ENCODE peak calls at places on chromosomes 7 and 10, in eight cellular contexts. E, P, U, S, N, K, V and Z are unnamed samples. For H3K4me1, the result is how much of the 10 kb centered on the place peaks cover.

GRCh38 chr7:43758029-43758860 is at the start of gene BLVRA:
- DNase-seq in E (no peak), P (no peak), U (peak), S (peak), N (peak), K (peak), V (peak), Z (peak)

GRCh38 chr10:131694963-131695813 is 205.6 kb upstream of the PPP2R2D start:
- DNase-seq in E (no peak), P (no peak), U (peak), S (no peak), N (no peak), K (no peak), V (no peak), Z (no peak)

GRCh38 chr7:38625866-38626265 is 5.3 kb downstream of the AMPH start:
- DNase-seq in E (no peak), P (no peak), U (no peak), S (no peak), N (no peak), K (no peak), V (no peak), Z (no peak)

GRCh38 chr7:81416648-81417047 is 353.2 kb downstream of the HGF start:
- DNase-seq in E (no peak), P (no peak), U (no peak), S (no peak), N (no peak), K (no peak), V (no peak), Z (no peak)

GRCh38 chr10:63129888-63130287 is 3.2 kb upstream of the NRBF2 start:
- DNase-seq in E (peak), P (peak), U (no peak), S (no peak), N (no peak), K (no peak), V (no peak), Z (no peak)

GRCh38 chr7:134885967-134886352 is 100.3 kb upstream of the AGBL3 start:
- DNase-seq in E (peak), P (no peak), U (no peak), S (no peak), N (no peak), K (no peak), V (no peak), Z (no peak)

GRCh38 chr7:26193432-26194206 is 6.9 kb downstream of the HNRNPA2B1 start:
- DNase-seq in E (no peak), P (no peak), U (no peak), S (no peak), N (no peak), K (no peak), V (no peak), Z (no peak)

GRCh38 chr7:48089415-48089975 is 430 bp downstream of the UPP1 start:
- DNase-seq in E (no peak), P (no peak), U (peak), S (peak), N (peak), K (peak), V (no peak), Z (no peak)

GRCh38 chr7:114418117-114418516 is 3.5 kb downstream of the FOXP2 start:
- DNase-seq in E (no peak), P (no peak), U (no peak), S (no peak), N (no peak), K (no peak), V (no peak), Z (no peak)

GRCh38 chr7:137970263-137970975 is 31.5 kb downstream of the CREB3L2 start:
- DNase-seq in E (peak), P (no peak), U (peak), S (no peak), N (peak), K (peak), V (peak), Z (peak)

GRCh38 chr7:17492437-17492836 is 194.0 kb downstream of the AHR start:
- DNase-seq in E (no peak), P (no peak), U (no peak), S (no peak), N (no peak), K (no peak), V (no peak), Z (no peak)

GRCh38 chr10:61332506-61332905 is 120.7 kb downstream of the TMEM26 start:
- DNase-seq in E (no peak), P (no peak), U (no peak), S (no peak), N (no peak), K (no peak), V (no peak), Z (no peak)

GRCh38 chr7:28137471-28137870 is 43.1 kb downstream of the JAZF1 start:
- DNase-seq in E (no peak), P (no peak), U (no peak), S (no peak), N (no peak), K (no peak), V (no peak), Z (no peak)

GRCh38 chr7:130941322-130942210 is 207.6 kb upstream of the KLF14 start:
- DNase-seq in E (peak), P (no peak), U (no peak), S (peak), N (peak), K (peak), V (peak), Z (peak)

GRCh38 chr10:60735244-60735643 is 43.0 kb upstream of the CDK1 start:
- DNase-seq in E (no peak), P (no peak), U (no peak), S (no peak), N (no peak), K (peak), V (no peak), Z (no peak)

GRCh38 chr7:120272261-120272895 is 597 bp upstream of the KCND2 start:
- DNase-seq in E (peak), P (peak), U (no peak), S (peak), N (peak), K (no peak), V (no peak), Z (peak)

GRCh38 chr10:117370205-117370604 is 5.0 kb downstream of the PDZD8 start:
- DNase-seq in E (no peak), P (no peak), U (no peak), S (no peak), N (no peak), K (no peak), V (no peak), Z (peak)

GRCh38 chr10:119642556-119643111 is 8.5 kb upstream of the BAG3 start:
- DNase-seq in E (no peak), P (no peak), U (no peak), S (no peak), N (no peak), K (no peak), V (no peak), Z (no peak)

GRCh38 chr7:91837397-91838070 is 43.0 kb downstream of the MTERF1 start:
- DNase-seq in E (no peak), P (no peak), U (no peak), S (no peak), N (no peak), K (no peak), V (peak), Z (no peak)

GRCh38 chr7:55188590-55189446 is 170.0 kb downstream of the EGFR start:
- DNase-seq in E (no peak), P (no peak), U (no peak), S (peak), N (no peak), K (peak), V (no peak), Z (no peak)
- H3K4me1 ChIP-seq in E (under half), P (under half), U (under half), S (under half), N (under half), K (under half), V (under half), Z (under half)

GRCh38 chr7:98283887-98284222 is 2.4 kb downstream of the BRI3 start:
- DNase-seq in E (no peak), P (no peak), U (no peak), S (no peak), N (no peak), K (no peak), V (no peak), Z (no peak)

GRCh38 chr7:98286093-98286525 is 4.6 kb downstream of the BRI3 start:
- DNase-seq in E (peak), P (no peak), U (peak), S (peak), N (peak), K (peak), V (peak), Z (no peak)

GRCh38 chr7:98286701-98287485 is 5.4 kb downstream of the BRI3 start:
- DNase-seq in E (no peak), P (no peak), U (no peak), S (no peak), N (peak), K (no peak), V (no peak), Z (peak)

GRCh38 chr7:98284335-98285036 is 3.0 kb downstream of the BRI3 start:
- DNase-seq in E (peak), P (no peak), U (peak), S (peak), N (peak), K (peak), V (peak), Z (peak)

DNA sequence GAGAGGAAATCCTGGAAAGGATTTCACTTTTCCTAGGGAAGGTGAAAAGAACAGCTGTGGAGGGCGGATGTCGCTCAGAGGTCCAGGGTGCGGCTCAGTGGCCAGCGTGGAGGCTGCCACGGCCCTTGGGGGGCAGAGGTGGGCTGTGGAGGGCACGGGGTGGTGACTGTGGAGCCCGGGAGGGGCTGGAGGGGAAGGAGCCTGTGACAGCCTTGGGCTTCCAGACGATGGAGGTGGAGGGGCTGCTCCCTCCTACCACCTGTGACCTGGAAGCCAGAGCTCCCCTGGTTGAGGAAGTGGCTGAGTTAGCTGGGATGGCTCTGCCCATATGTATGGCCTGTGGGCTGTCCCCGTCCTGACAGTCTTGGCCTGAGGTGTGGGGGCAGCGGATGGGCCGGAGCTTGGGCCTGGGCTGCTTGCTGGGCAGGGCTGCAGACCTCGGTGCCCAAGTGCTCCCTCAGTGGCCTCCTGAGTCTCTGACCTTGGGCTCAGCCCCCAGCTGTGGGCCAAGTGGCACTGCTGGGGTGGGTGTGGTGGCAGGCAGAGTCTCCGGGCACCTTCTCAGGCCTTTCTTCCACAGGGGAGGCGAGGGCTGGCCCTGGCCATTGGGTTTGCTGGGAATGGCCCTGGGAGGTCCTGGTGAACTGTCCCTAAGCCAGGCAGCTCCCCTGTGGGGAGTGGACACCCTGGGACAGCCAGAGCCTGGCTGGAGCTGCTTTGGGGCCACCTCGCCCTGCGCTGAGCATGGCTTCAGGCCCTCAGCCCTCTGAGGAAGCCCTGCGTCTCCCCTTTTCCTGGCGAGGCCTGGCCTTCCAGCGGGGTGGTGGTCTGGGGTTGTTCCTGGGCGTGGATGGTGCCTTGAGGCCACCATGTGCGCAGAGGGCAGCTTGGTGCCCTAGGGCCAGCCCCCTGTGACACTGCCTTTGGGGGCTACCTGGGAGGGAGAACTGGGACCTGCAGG is 3.9 kb downstream of the BRI3 start:
- DNase-seq in E (no peak), P (no peak), U (no peak), S (no peak), N (no peak), K (no peak), V (no peak), Z (no peak)
- H3K4me1 ChIP-seq in E (half or more), P (under half), U (under half), S (under half), N (half or more), K (half or more), V (half or more), Z (under half)

GRCh38 chr7:117489016-117489415 is 9.2 kb downstream of the CFTR start:
- DNase-seq in E (no peak), P (no peak), U (no peak), S (no peak), N (no peak), K (no peak), V (no peak), Z (no peak)

GRCh38 chr7:117493460-117493859 is 13.6 kb downstream of the CFTR start:
- DNase-seq in E (no peak), P (no peak), U (no peak), S (no peak), N (no peak), K (no peak), V (no peak), Z (no peak)

GRCh38 chr7:117484988-117485655 is 5.3 kb downstream of the CFTR start:
- DNase-seq in E (no peak), P (no peak), U (no peak), S (no peak), N (no peak), K (no peak), V (no peak), Z (no peak)

GRCh38 chr7:117489911-117490310 is 10.1 kb downstream of the CFTR start:
- DNase-seq in E (no peak), P (no peak), U (no peak), S (no peak), N (no peak), K (no peak), V (no peak), Z (no peak)

GRCh38 chr7:117489435-117489834 is 9.6 kb downstream of the CFTR start:
- DNase-seq in E (no peak), P (no peak), U (no peak), S (no peak), N (no peak), K (no peak), V (no peak), Z (no peak)
- H3K4me1 ChIP-seq in E (under half), P (under half), U (under half), S (under half), N (under half), K (under half), V (under half), Z (under half)

GRCh38 chr7:90267263-90267858 is 22.4 kb downstream of the CFAP69 start:
- DNase-seq in E (no peak), P (no peak), U (no peak), S (no peak), N (no peak), K (no peak), V (no peak), Z (no peak)
- H3K4me1 ChIP-seq in E (under half), P (under half), U (under half), S (under half), N (under half), K (under half), V (under half), Z (under half)

DNA sequence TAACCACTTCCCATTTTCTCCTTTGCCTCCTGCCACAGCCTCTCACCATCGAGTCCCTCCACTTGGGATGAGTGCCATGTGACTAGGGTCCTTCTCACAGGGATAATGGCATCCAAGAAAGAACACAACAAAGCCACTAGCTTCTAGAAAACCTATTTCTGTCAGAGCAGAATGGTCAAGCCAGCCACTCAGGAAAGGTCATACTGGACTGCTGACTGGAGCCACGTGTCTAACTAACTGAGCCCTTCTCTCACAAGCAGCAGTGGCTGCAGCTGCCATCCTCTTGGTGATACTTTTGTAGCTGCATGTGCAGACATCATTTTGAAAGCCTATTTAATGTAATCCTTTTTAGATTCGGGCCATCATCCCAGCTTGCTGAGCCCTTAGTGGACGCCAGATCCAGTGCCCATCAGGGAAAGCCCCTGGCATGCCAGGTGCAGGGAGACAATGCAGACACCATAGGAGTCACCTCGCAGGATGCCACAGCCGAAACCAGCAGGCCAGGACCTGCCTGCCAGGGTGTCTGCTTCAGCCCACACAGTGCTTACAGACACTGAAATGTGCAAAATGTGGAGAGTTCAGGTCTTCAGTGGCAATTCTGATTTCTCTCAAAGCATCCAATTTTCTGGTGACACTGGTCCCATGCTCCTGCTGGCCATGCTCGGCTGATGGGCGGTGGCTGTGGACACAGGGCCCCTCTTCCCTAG is 98.3 kb upstream of the DDC start:
- DNase-seq in E (no peak), P (no peak), U (peak), S (no peak), N (no peak), K (no peak), V (no peak), Z (no peak)
- H3K4me1 ChIP-seq in E (under half), P (under half), U (under half), S (under half), N (under half), K (under half), V (half or more), Z (under half)

GRCh38 chr10:84563355-84563754 is 235.0 kb downstream of the CCSER2 start:
- DNase-seq in E (no peak), P (no peak), U (no peak), S (no peak), N (no peak), K (no peak), V (no peak), Z (no peak)

GRCh38 chr10:84563868-84564267 is 235.5 kb downstream of the CCSER2 start:
- DNase-seq in E (no peak), P (no peak), U (no peak), S (no peak), N (no peak), K (no peak), V (no peak), Z (no peak)

GRCh38 chr10:84565881-84566280 is 237.5 kb downstream of the CCSER2 start:
- DNase-seq in E (no peak), P (no peak), U (no peak), S (no peak), N (no peak), K (no peak), V (no peak), Z (no peak)

GRCh38 chr10:84567133-84567532 is 238.7 kb downstream of the CCSER2 start:
- DNase-seq in E (no peak), P (no peak), U (no peak), S (no peak), N (no peak), K (no peak), V (no peak), Z (no peak)

GRCh38 chr10:84562592-84562991 is 234.2 kb downstream of the CCSER2 start:
- DNase-seq in E (no peak), P (no peak), U (no peak), S (no peak), N (no peak), K (no peak), V (no peak), Z (no peak)
- H3K4me1 ChIP-seq in E (under half), P (under half), U (under half), S (under half), N (under half), K (under half), V (under half), Z (under half)